ENCODE peak calls at places on chromosomes 6 and 20, in six cellular contexts. E is MM.1S, P is PC-3, K is AG04450, U is spleen, N is fibroblast of villous mesenchyme. D is an unnamed sample.

GRCh38 chr6:25066593-25066992 is 130.8 kb upstream of the RIPOR2 start:
- DNase-seq in E (no peak), P (no peak), K (no peak), U (no peak), N (peak; percentile 27), D (no peak)

GRCh38 chr6:2596222-2596621 is 154.5 kb downstream of the MYLK4 start:
- DNase-seq in E (no peak), P (no peak), K (no peak), U (no peak), N (no peak), D (no peak)

GRCh38 chr6:110055387-110055735 is 77.2 kb downstream of the GPR6 start:
- DNase-seq in E (no peak), P (no peak), K (no peak), U (no peak), N (no peak), D (no peak)

GRCh38 chr20:58021481-58021880 is 207.0 kb downstream of the ANKRD60 start:
- DNase-seq in E (peak; percentile 15), P (no peak), K (no peak), U (no peak), N (no peak), D (no peak)

GRCh38 chr20:35253010-35253409 is 24.9 kb downstream of the MMP24OS start:
- DNase-seq in E (no peak), P (no peak), K (no peak), U (no peak), N (no peak), D (no peak)

GRCh38 chr20:44089987-44090674 is 96.9 kb downstream of the JPH2 start:
- DNase-seq in E (peak; percentile 68), P (peak; percentile 44), K (no peak), U (no peak), N (peak; percentile 74), D (no peak)

GRCh38 chr6:145845557-145845956 is 31.0 kb upstream of the FBXO30 start:
- DNase-seq in E (no peak), P (no peak), K (no peak), U (no peak), N (no peak), D (no peak)

GRCh38 chr20:59818911-59819310 is 114.5 kb downstream of the SYCP2 start:
- DNase-seq in E (no peak), P (no peak), K (no peak), U (peak; percentile 27), N (no peak), D (no peak)

GRCh38 chr6:106804238-106805016 is 170.1 kb downstream of the CD24 start:
- DNase-seq in E (no peak), P (no peak), K (no peak), U (no peak), N (no peak), D (no peak)

GRCh38 chr6:26020983-26021349 is 58.4 kb downstream of the TRIM38 start:
- DNase-seq in E (no peak), P (peak; percentile 69), K (no peak), U (peak; percentile 88), N (peak; percentile 77), D (no peak)

GRCh38 chr6:15351631-15352030 is 105.8 kb downstream of the JARID2 start:
- DNase-seq in E (no peak), P (peak; percentile 79), K (peak; percentile 45), U (no peak), N (peak; percentile 51), D (no peak)

GRCh38 chr6:40159865-40160264 is 225.6 kb upstream of the MOCS1 start:
- DNase-seq in E (no peak), P (no peak), K (no peak), U (no peak), N (no peak), D (no peak)

GRCh38 chr6:169145991-169146501 is 107.6 kb downstream of the THBS2 start:
- DNase-seq in E (no peak), P (no peak), K (no peak), U (no peak), N (peak; percentile 76), D (no peak)

GRCh38 chr6:158625881-158626305 is 18.6 kb downstream of the DYNLT1 start:
- DNase-seq in E (no peak), P (no peak), K (no peak), U (no peak), N (no peak), D (peak; percentile 15)

GRCh38 chr6:24640166-24640565 is 5.8 kb downstream of the KIAA0319 start:
- DNase-seq in E (no peak), P (no peak), K (no peak), U (no peak), N (no peak), D (no peak)

GRCh38 chr20:53643031-53643832 is 49.6 kb upstream of the ZNF217 start:
- DNase-seq in E (peak; percentile 91), P (peak; percentile 94), K (no peak), U (peak; percentile 88), N (peak; percentile 84), D (peak; percentile 79)

GRCh38 chr6:122839477-122839876 is 50.4 kb downstream of the SMPDL3A start:
- DNase-seq in E (peak; percentile 56), P (peak; percentile 78), K (no peak), U (no peak), N (peak; percentile 71), D (peak; percentile 67)

GRCh38 chr6:50452001-50452400 is 261.3 kb upstream of the TFAP2D start:
- DNase-seq in E (no peak), P (no peak), K (no peak), U (no peak), N (no peak), D (no peak)

GRCh38 chr6:154516276-154516675 is 5.8 kb upstream of the CNKSR3 start:
- DNase-seq in E (no peak), P (no peak), K (no peak), U (no peak), N (no peak), D (no peak)

GRCh38 chr6:13377054-13377758 is 48.9 kb upstream of the TBC1D7 start:
- DNase-seq in E (no peak), P (no peak), K (no peak), U (no peak), N (no peak), D (no peak)

GRCh38 chr6:156645106-156645505 is 132.1 kb upstream of the ARID1B start:
- DNase-seq in E (no peak), P (no peak), K (no peak), U (no peak), N (peak; percentile 36), D (no peak)

GRCh38 chr20:23782366-23782983 is 31.7 kb upstream of the CST1 start:
- DNase-seq in E (peak; percentile 59), P (peak; percentile 68), K (no peak), U (no peak), N (peak; percentile 30), D (peak; percentile 21)

GRCh38 chr20:40813213-40813510 is 124.1 kb upstream of the MAFB start:
- DNase-seq in E (no peak), P (no peak), K (no peak), U (no peak), N (no peak), D (no peak)

GRCh38 chr6:12608874-12609273 is 107.7 kb upstream of the PHACTR1 start:
- DNase-seq in E (no peak), P (no peak), K (no peak), U (no peak), N (no peak), D (no peak)

GRCh38 chr20:53142225-53142624 is 170.1 kb downstream of the TSHZ2 start:
- DNase-seq in E (no peak), P (no peak), K (no peak), U (no peak), N (no peak), D (no peak)

GRCh38 chr6:114195736-114196403 is 147.0 kb downstream of the HS3ST5 start:
- DNase-seq in E (no peak), P (no peak), K (no peak), U (no peak), N (no peak), D (no peak)

GRCh38 chr6:37276916-37277509 is 19.1 kb upstream of the TMEM217 start:
- DNase-seq in E (no peak), P (no peak), K (no peak), U (no peak), N (no peak), D (peak; percentile 38)

GRCh38 chr20:10986586-10986985 is 312.8 kb upstream of the JAG1 start:
- DNase-seq in E (no peak), P (no peak), K (no peak), U (no peak), N (no peak), D (no peak)

GRCh38 chr20:10591956-10592521 is 81.8 kb downstream of the JAG1 start:
- DNase-seq in E (no peak), P (peak; percentile 86), K (no peak), U (no peak), N (no peak), D (no peak)

GRCh38 chr6:149284904-149285303 is 32.6 kb upstream of the TAB2 start:
- DNase-seq in E (no peak), P (peak; percentile 12), K (no peak), U (no peak), N (no peak), D (no peak)

GRCh38 chr6:44727651-44728630 is 340.4 kb downstream of the CDC5L start:
- DNase-seq in E (no peak), P (no peak), K (no peak), U (no peak), N (no peak), D (no peak)

DNA sequence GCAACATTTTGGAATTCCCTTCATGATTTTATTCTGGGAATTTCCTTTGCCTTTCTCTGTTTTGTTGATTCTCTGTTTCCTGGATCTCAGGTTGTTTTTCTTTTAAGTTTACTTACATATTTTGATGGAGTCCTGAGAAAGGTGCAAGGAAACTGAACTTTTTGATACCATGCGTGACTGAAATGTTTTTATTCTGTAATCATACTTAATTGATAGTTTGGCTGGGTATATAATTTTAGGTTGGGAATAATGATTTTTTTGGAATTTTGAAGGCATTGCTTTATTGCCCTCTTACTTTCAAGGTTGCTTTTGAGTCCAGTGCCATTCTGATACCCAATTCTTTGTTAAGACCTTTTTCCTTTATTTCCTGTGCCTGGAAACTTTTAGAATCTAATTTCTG is 45.2 kb downstream of the LRRC1 start:
- DNase-seq in E (no peak), P (no peak), K (no peak), U (no peak), N (no peak), D (no peak)
- TF ChIP-seq CTCF in E (no peak), P (no peak), K (no peak), U (no peak), N (no peak), D (no peak)

GRCh38 chr6:41191569-41191968 is 9.4 kb downstream of the TREML2 start:
- DNase-seq in E (no peak), P (peak; percentile 44), K (no peak), U (peak; percentile 85), N (peak; percentile 6), D (peak; percentile 62)
- TF ChIP-seq CTCF in E (peak; percentile 53), P (peak; percentile 57), K (peak; percentile 21), U (no peak), N (peak; percentile 45), D (peak; percentile 54)

GRCh38 chr20:19073584-19074198 is 138.8 kb upstream of the SLC24A3 start:
- DNase-seq in E (no peak), P (peak; percentile 20), K (no peak), U (no peak), N (no peak), D (no peak)
- TF ChIP-seq CTCF in E (peak; percentile 23), P (peak; percentile 66), K (no peak), U (no peak), N (no peak), D (peak; percentile 37)

DNA sequence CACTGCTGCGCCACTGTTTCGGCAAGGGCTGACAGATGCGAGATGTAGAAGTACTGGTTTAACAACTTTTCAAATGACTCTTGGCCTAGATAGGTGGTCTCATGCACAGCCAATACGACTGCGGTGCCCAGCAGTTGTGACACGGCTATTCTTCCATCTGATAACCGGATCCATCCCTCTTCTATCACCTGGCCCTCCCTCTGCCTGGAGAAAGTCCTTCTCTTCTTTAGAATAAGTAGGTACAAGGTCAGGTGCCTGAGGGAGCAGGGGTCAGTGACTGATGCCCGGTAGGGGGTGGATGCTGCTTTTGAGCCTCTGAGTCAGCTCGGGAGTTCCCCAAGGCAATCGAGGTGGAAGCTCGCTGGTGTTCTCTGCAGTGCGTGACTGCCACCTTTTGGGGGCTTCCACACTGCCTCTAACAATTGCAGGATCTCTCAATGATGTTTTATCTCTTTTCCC is 166.8 kb upstream of the GRIK2 start:
- DNase-seq in E (peak; percentile 29), P (peak; percentile 82), K (no peak), U (peak; percentile 67), N (peak; percentile 31), D (peak; percentile 9)
- TF ChIP-seq CTCF in E (peak; percentile 36), P (peak; percentile 75), K (no peak), U (no peak), N (peak; percentile 49), D (peak; percentile 12)